ENCODE peak calls at places on chromosome 9, in five cellular contexts. W is T follicular helper cell; P is Right ventricle myocardium superior; V is activated CD8-positive, alpha-beta T cell treated with anti-CD3 and anti-CD28 coated beads, Interleukin-2, amount 10 ng/mL, durations not matched to agents 7 days and 5 days; J is nucleus accumbens. U is an unnamed sample.

GRCh38 chr9:79574166-79574565 is 2.4 kb downstream of the TLE4 start:
- DNase-seq in P (no peak), V (no peak), W (no peak), J (no peak), U (no peak)

GRCh38 chr9:92613268-92614122 is 56.4 kb downstream of the IPPK start:
- DNase-seq in W (no peak), P (no peak), J (no peak), V (no peak), U (no peak)

GRCh38 chr9:98709968-98710965 is 1.5 kb upstream of the GABBR2 start:
- DNase-seq in V (no peak), P (no peak), W (no peak), J (no peak), U (no peak)

GRCh38 chr9:133715295-133715865 is 22.8 kb downstream of the SARDH start:
- DNase-seq in V (no peak), J (no peak), W (no peak), P (peak), U (no peak)

GRCh38 chr9:133942206-133942975 is 49.7 kb downstream of the VAV2 start:
- DNase-seq in W (no peak), J (no peak), P (peak), V (no peak), U (no peak)

GRCh38 chr9:2125909-2126308 is 110.8 kb downstream of the SMARCA2 start:
- DNase-seq in W (no peak), V (no peak), P (no peak), J (no peak), U (no peak)

GRCh38 chr9:83432104-83432627 is 106.0 kb downstream of the FRMD3 start:
- DNase-seq in J (peak), P (peak), W (no peak), V (no peak), U (no peak)

GRCh38 chr9:133897675-133898074 is 94.4 kb downstream of the VAV2 start:
- DNase-seq in V (no peak), P (no peak), W (no peak), J (no peak), U (peak)

GRCh38 chr9:129894106-129894823 is 59.0 kb downstream of the USP20 start:
- DNase-seq in J (no peak), W (no peak), V (peak), P (no peak), U (no peak)

GRCh38 chr9:101462558-101462957 is 27.0 kb upstream of the ALDOB start:
- DNase-seq in J (no peak), W (no peak), V (no peak), P (no peak), U (no peak)

GRCh38 chr9:99368341-99369326 is 146.6 kb downstream of the SEC61B start:
- DNase-seq in P (peak), J (no peak), W (no peak), V (peak), U (no peak)

GRCh38 chr9:114117996-114118830 is 19.1 kb upstream of the KIF12 start:
- DNase-seq in V (no peak), W (no peak), P (no peak), J (no peak), U (peak)

GRCh38 chr9:34079181-34079580 is 30.5 kb upstream of the UBAP2 start:
- DNase-seq in P (no peak), W (no peak), V (no peak), J (no peak), U (no peak)

GRCh38 chr9:109455391-109455790 is 42.7 kb downstream of the PTPN3 start:
- DNase-seq in V (no peak), P (no peak), J (no peak), W (no peak), U (no peak)

GRCh38 chr9:112881366-112881765 is 9.3 kb downstream of the SLC46A2 start:
- DNase-seq in W (no peak), P (no peak), J (no peak), V (no peak), U (no peak)

GRCh38 chr9:7782390-7783120 is 17.0 kb downstream of the DMAC1 start:
- DNase-seq in V (no peak), W (no peak), J (no peak), P (no peak), U (peak)

GRCh38 chr9:80062581-80062980 is 490.8 kb downstream of the TLE4 start:
- DNase-seq in J (no peak), V (no peak), W (no peak), P (no peak), U (no peak)

GRCh38 chr9:123373941-123374340 is 17.9 kb downstream of the CRB2 start:
- DNase-seq in V (no peak), P (no peak), J (no peak), W (no peak), U (no peak)

GRCh38 chr9:112065781-112066606 is 109.1 kb downstream of the SUSD1 start:
- DNase-seq in V (no peak), J (no peak), W (no peak), P (no peak), U (no peak)

U was measured in NCI-H1092 treated with DMSO at 0.1 percent for 48 hours.